ENCODE peak calls at places on chromosomes 5 and 9, in eight cellular contexts. V is PC-9, E is HCT116, B is pancreas, X is MM.1S, L is fibroblast of lung, N is IMR-90, A is neural progenitor cell. C is an unnamed sample.

GRCh38 chr5:163506726-163507125 is 1.3 kb downstream of the MAT2B start:
- DNase-seq in V (no peak), E (no peak), B (no peak), X (peak; percentile 15), L (peak; percentile 75), N (peak; percentile 67), A (no peak), C (peak; percentile 48)

GRCh38 chr9:115295749-115296148 is 177.8 kb upstream of the TNC start:
- DNase-seq in V (no peak), E (no peak), B (no peak), X (no peak), L (no peak), N (no peak), A (no peak), C (no peak)

GRCh38 chr5:32523625-32524024 is 61.7 kb upstream of the SUB1 start:
- DNase-seq in V (no peak), E (no peak), B (no peak), X (no peak), L (no peak), N (no peak), A (no peak), C (no peak)

GRCh38 chr9:127897194-127897692 is 2.2 kb downstream of the ST6GALNAC6 start:
- DNase-seq in V (no peak), E (no peak), B (peak; percentile 80), X (no peak), L (peak; percentile 67), N (peak; percentile 77), A (peak; percentile 95), C (peak; percentile 60)

GRCh38 chr9:76302947-76303550 is 91.2 kb downstream of the RFK start:
- DNase-seq in V (no peak), E (peak; percentile 29), B (no peak), X (peak; percentile 50), L (peak; percentile 47), N (peak; percentile 72), A (peak; percentile 71), C (no peak)

GRCh38 chr9:19373527-19373926 is 6.5 kb downstream of the RPS6 start:
- DNase-seq in V (no peak), E (no peak), B (no peak), X (no peak), L (no peak), N (no peak), A (no peak), C (no peak)

GRCh38 chr5:68345595-68345994 is 130.0 kb downstream of the PIK3R1 start:
- DNase-seq in V (no peak), E (no peak), B (no peak), X (no peak), L (no peak), N (no peak), A (no peak), C (no peak)

GRCh38 chr9:69395718-69396117 is 70.7 kb downstream of the ENTREP1 start:
- DNase-seq in V (no peak), E (no peak), B (no peak), X (no peak), L (no peak), N (no peak), A (no peak), C (no peak)

GRCh38 chr5:59209758-59210359 is 627.0 kb downstream of the RAB3C start:
- DNase-seq in V (no peak), E (no peak), B (no peak), X (no peak), L (peak; percentile 78), N (peak; percentile 3), A (no peak), C (no peak)

GRCh38 chr9:35972093-35972492 is 14.1 kb upstream of the OR2S2 start:
- DNase-seq in V (no peak), E (no peak), B (no peak), X (no peak), L (peak; percentile 30), N (no peak), A (peak; percentile 58), C (no peak)

GRCh38 chr9:21070171-21070571 is 7.6 kb downstream of the IFNB1 start:
- DNase-seq in V (peak; percentile 65), E (peak; percentile 16), B (no peak), X (no peak), L (peak; percentile 98), N (peak; percentile 98), A (peak; percentile 8), C (peak; percentile 74)

GRCh38 chr9:77586591-77586990 is 61.5 kb downstream of the GNA14 start:
- DNase-seq in V (no peak), E (no peak), B (no peak), X (no peak), L (no peak), N (no peak), A (no peak), C (no peak)

GRCh38 chr5:171850354-171850947 is 64.8 kb downstream of the SMIM23 start:
- DNase-seq in V (no peak), E (peak; percentile 31), B (no peak), X (peak; percentile 10), L (no peak), N (no peak), A (peak; percentile 85), C (no peak)

GRCh38 chr5:58666141-58666540 is 83.3 kb downstream of the RAB3C start:
- DNase-seq in V (no peak), E (no peak), B (no peak), X (no peak), L (no peak), N (no peak), A (no peak), C (no peak)

GRCh38 chr9:130207241-130207992 is 35.2 kb downstream of the NCS1 start:
- DNase-seq in V (no peak), E (no peak), B (no peak), X (no peak), L (no peak), N (no peak), A (no peak), C (no peak)

GRCh38 chr5:120366047-120366446 is 98.1 kb upstream of the PRR16 start:
- DNase-seq in V (no peak), E (no peak), B (no peak), X (no peak), L (peak; percentile 47), N (peak; percentile 72), A (no peak), C (no peak)

GRCh38 chr9:134428559-134428958 is 102.3 kb downstream of the RXRA start:
- DNase-seq in V (no peak), E (no peak), B (no peak), X (no peak), L (no peak), N (no peak), A (no peak), C (no peak)

GRCh38 chr5:177553671-177554429 is 513 bp downstream of the FAM193B start:
- DNase-seq in V (no peak), E (no peak), B (peak; percentile 80), X (peak; percentile 10), L (no peak), N (no peak), A (peak; percentile 49), C (peak; percentile 48)

GRCh38 chr5:175501759-175502158 is 23.4 kb downstream of the SFXN1 start:
- DNase-seq in V (no peak), E (no peak), B (no peak), X (no peak), L (no peak), N (no peak), A (no peak), C (no peak)
- H3K36me3 ChIP-seq in V (peaks cover 7% of the 10 kb centered on the region), E (peaks cover 16% of the 10 kb centered on the region), B (peaks cover 7% of the 10 kb centered on the region), X (peaks cover 3% of the 10 kb centered on the region), L (no peaks in the 10 kb centered on the region), N (peaks cover 19% of the 10 kb centered on the region), A (peaks cover 3% of the 10 kb centered on the region), C (peaks cover 80% of the 10 kb centered on the region)

GRCh38 chr5:35823347-35823875 is 33.3 kb upstream of the IL7R start:
- DNase-seq in V (peak; percentile 27), E (no peak), B (no peak), X (no peak), L (no peak), N (no peak), A (no peak), C (no peak)
- H3K4me1 ChIP-seq in V (no peaks in the 10 kb centered on the region), E (no peaks in the 10 kb centered on the region), B (no peaks in the 10 kb centered on the region), X (no peaks in the 10 kb centered on the region), L (no peaks in the 10 kb centered on the region), N (no peaks in the 10 kb centered on the region), A (no peaks in the 10 kb centered on the region), C (no peaks in the 10 kb centered on the region)

DNA sequence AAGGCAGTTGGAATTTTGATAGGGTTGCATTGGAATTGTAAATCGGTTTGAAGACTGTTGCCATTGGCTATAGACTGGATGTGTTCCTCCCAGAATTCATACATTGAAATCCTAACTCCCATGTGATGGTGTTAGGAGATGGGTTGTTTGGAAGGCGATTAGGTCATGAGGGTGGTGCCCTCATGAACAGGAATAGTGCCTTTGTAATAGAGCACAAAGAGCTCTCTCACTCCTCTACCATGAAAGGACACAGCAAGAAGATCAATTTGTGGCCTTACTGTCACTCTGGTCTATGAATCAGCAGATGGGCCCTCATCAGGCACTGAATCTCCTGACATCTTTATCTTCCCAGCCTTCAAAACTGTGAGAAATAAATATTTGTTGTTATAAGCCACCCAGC is 133.2 kb downstream of the PARP8 start:
- DNase-seq in V (no peak), E (no peak), B (no peak), X (no peak), L (no peak), N (no peak), A (no peak), C (no peak)
- H3K36me3 ChIP-seq in V (no peaks in the 10 kb centered on the region), E (no peaks in the 10 kb centered on the region), B (peaks cover 9% of the 10 kb centered on the region), X (no peaks in the 10 kb centered on the region), L (peaks cover 2% of the 10 kb centered on the region), N (peaks cover 5% of the 10 kb centered on the region), A (peaks cover 11% of the 10 kb centered on the region), C (peaks cover 3% of the 10 kb centered on the region)

GRCh38 chr5:75049581-75050274 is 2.6 kb downstream of the GCNT4 start:
- DNase-seq in V (peak; percentile 67), E (peak; percentile 68), B (peak; percentile 59), X (peak; percentile 70), L (peak; percentile 51), N (peak; percentile 62), A (peak; percentile 79), C (peak; percentile 70)

GRCh38 chr5:75050415-75050814 is 1.9 kb downstream of the GCNT4 start:
- DNase-seq in V (no peak), E (no peak), B (no peak), X (no peak), L (no peak), N (no peak), A (peak; percentile 71), C (peak; percentile 67)

GRCh38 chr5:75053286-75054109 is 1.1 kb upstream of the GCNT4 start:
- DNase-seq in V (peak; percentile 66), E (no peak), B (peak; percentile 85), X (peak; percentile 41), L (peak; percentile 80), N (peak; percentile 73), A (peak; percentile 80), C (peak; percentile 74)

GRCh38 chr5:75052461-75053285 is at the start of gene GCNT4:
- DNase-seq in V (no peak), E (no peak), B (peak; percentile 86), X (no peak), L (peak; percentile 58), N (peak; percentile 36), A (peak; percentile 79), C (peak; percentile 64)

DNA sequence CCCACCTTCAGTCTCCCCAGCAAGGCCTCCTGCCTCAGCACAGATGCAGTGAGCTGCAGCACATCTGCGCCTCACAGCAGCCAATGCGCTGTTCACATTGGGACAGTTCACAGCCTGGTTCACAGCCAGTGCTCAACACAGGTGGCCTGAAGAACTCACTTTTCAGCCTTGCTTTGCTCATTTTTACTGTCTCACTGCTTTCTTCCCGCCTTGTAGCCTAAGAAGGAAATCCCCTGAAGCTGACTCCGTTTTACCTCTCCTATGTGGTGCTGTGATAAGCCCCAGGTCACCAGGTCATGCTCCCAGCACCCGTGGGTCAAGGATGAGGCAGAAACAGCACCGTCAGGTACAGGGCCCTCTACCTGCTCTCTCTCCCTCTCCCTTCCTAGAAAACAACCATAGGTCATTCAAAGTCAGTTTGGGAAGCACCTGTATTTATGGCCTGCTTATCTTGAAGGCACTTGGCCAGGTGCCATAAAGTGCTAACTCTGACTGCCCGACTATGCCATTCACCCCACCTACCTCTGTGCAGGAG is 1.1 kb downstream of the GCNT4 start:
- DNase-seq in V (no peak), E (no peak), B (peak; percentile 57), X (no peak), L (no peak), N (no peak), A (no peak), C (no peak)
- H3K4me1 ChIP-seq in V (peaks cover 20% of the 10 kb centered on the region), E (peaks cover 3% of the 10 kb centered on the region), B (peaks cover 20% of the 10 kb centered on the region), X (peaks cover 17% of the 10 kb centered on the region), L (peaks cover 16% of the 10 kb centered on the region), N (peaks cover 23% of the 10 kb centered on the region), A (peaks cover 11% of the 10 kb centered on the region), C (peaks cover 63% of the 10 kb centered on the region)

C was measured in SJSA1.